ENCODE peak calls at places on chromosomes 6 and 20, in ten cellular contexts. C is CD8-positive, alpha-beta memory T cell; B is effector memory CD4-positive, alpha-beta T cell; Y is sigmoid colon; D is mesendoderm; P is neuronal stem cell; I is ovary; A is heart right ventricle; Q is right lobe of liver; G is PC-3. O is an unnamed sample. For H3K27me3, the result is how much of the 10 kb centered on the place peaks cover.

GRCh38 chr6:153553627-153554026 is 422.5 kb upstream of the RGS17 start:
- DNase-seq in C (no peak), B (no peak), Y (no peak), D (peak), P (peak), I (no peak), A (no peak), Q (no peak), G (peak), O (no peak)

GRCh38 chr6:150417899-150418824 is 49.4 kb downstream of the IYD start:
- DNase-seq in C (peak), B (no peak), Y (no peak), D (peak), P (peak), I (no peak), A (no peak), Q (no peak), G (peak), O (peak)

GRCh38 chr6:32148722-32149576 is 2.8 kb downstream of the PRRT1 start:
- DNase-seq in C (peak), B (peak), Y (no peak), D (peak), P (no peak), I (peak), A (peak), Q (peak), G (no peak), O (peak)

GRCh38 chr6:117206951-117207687 is 58.2 kb upstream of the VGLL2 start:
- DNase-seq in C (no peak), B (no peak), Y (no peak), D (peak), P (peak), I (no peak), A (peak), Q (no peak), G (peak), O (no peak)

GRCh38 chr6:43396408-43397149 is 27.1 kb upstream of the ZNF318 start:
- DNase-seq in C (no peak), B (no peak), Y (no peak), D (no peak), P (no peak), I (no peak), A (no peak), Q (no peak), G (peak), O (no peak)

GRCh38 chr20:38667417-38667956 is 56.8 kb upstream of the SLC32A1 start:
- DNase-seq in C (no peak), B (no peak), Y (no peak), D (no peak), P (no peak), I (no peak), A (no peak), Q (no peak), G (no peak), O (no peak)

GRCh38 chr6:82906951-82907350 is 158.7 kb downstream of the UBE3D start:
- DNase-seq in C (no peak), B (no peak), Y (no peak), D (peak), P (no peak), I (no peak), A (no peak), Q (no peak), G (peak), O (peak)

GRCh38 chr20:60246751-60247150 is 288.5 kb downstream of the CDH26 start:
- DNase-seq in C (no peak), B (no peak), Y (peak), D (no peak), P (no peak), I (no peak), A (no peak), Q (no peak), G (no peak), O (no peak)

DNA sequence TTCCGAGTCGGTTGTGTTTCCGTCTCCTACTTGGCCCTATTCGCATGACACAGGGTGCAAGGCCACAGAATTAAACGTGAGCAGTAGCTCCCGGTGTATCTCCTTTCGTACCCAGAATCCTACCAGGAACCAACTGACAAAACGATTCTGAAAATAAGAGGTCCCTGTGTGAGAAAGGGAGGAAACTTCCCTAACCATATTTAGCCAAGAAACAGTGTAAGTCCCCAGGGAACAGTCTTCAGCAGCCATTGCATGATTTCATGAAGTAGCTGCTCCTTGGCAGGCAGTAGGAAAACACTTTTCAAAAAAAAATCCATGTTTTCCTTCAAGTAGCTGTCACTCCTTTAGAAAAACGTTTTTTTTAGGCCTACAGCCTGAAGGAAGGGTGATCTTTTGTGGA is 46.9 kb downstream of the PDE10A start:
- DNase-seq in C (no peak), B (no peak), Y (no peak), D (no peak), P (no peak), I (no peak), A (no peak), Q (no peak), G (no peak), O (no peak)
- H3K4me3 ChIP-seq in C (no peak), B (no peak), Y (peak), D (no peak), P (no peak), I (peak), A (peak), Q (no peak), G (no peak), O (peak)

GRCh38 chr6:57305754-57306153 is 11.7 kb upstream of the PRIM2 start:
- DNase-seq in C (no peak), B (no peak), Y (no peak), D (no peak), P (no peak), I (no peak), A (no peak), Q (no peak), G (peak), O (no peak)
- H3K27ac ChIP-seq in C (no peak), B (no peak), Y (peak), D (no peak), P (no peak), I (peak), A (peak), Q (no peak), G (no peak), O (peak)

DNA sequence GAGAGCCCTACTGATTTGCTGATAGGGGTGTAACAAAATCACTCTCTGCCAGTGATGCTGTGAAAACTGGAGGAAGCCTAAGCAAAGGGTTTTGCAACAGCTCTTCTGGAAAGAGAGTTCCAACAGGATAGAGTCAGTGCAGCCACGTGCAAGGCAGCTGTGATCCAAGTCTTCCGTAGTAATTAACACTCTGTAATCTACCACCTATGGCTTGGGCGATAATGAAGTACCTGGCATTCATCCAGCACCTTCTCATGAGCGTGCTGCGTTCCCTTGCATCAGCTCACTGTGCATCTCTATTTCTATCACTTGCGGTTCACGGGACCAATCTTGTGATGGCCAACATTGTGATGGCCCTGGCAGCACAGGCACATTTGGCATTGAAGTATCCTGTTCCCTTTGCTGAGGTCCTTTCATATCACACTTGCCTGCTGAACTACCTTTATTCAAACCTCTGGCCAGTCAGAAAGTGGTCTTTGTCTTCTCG is 48.2 kb downstream of the IRF4 start:
- DNase-seq in C (no peak), B (no peak), Y (no peak), D (no peak), P (no peak), I (no peak), A (no peak), Q (no peak), G (no peak), O (no peak)
- H3K27me3 ChIP-seq in C (under half), B (under half), Y (under half), D (under half), P (under half), I (under half), A (under half), Q (under half), G (under half), O (under half)

DNA sequence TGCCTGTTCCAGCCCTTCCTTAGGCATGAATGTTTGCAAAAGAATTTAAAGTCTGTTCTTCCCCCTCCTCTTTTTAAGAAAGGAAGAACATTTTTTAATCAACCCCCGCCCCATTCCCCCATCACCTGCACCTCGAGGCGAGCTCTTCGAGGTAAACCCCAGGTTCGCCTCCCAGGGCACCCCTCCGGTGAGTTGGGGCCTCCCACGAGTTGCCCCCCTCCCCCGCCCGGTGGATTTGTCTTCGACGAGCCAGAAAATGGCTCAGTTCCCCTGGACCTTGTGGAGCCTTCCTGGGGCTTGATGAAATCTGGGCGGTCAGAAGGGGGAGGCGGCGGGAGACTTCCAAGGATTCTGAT is 256 bp upstream of the OVOL2 start:
- DNase-seq in C (no peak), B (no peak), Y (no peak), D (no peak), P (no peak), I (no peak), A (no peak), Q (no peak), G (no peak), O (no peak)
- H3K4me3 ChIP-seq in C (no peak), B (no peak), Y (no peak), D (no peak), P (no peak), I (no peak), A (no peak), Q (peak), G (peak), O (no peak)

GRCh38 chr6:159053781-159054398 is 9.1 kb upstream of the TAGAP start:
- DNase-seq in C (no peak), B (no peak), Y (no peak), D (no peak), P (no peak), I (no peak), A (no peak), Q (no peak), G (no peak), O (no peak)
- H3K27ac ChIP-seq in C (no peak), B (no peak), Y (no peak), D (no peak), P (no peak), I (no peak), A (no peak), Q (no peak), G (no peak), O (no peak)

GRCh38 chr20:63378626-63379025 is 17.5 kb upstream of the CHRNA4 start:
- DNase-seq in C (no peak), B (no peak), Y (no peak), D (peak), P (no peak), I (no peak), A (no peak), Q (no peak), G (no peak), O (no peak)
- H3K27me3 ChIP-seq in C (under half), B (under half), Y (under half), D (under half), P (under half), I (under half), A (half or more), Q (under half), G (under half), O (under half)

DNA sequence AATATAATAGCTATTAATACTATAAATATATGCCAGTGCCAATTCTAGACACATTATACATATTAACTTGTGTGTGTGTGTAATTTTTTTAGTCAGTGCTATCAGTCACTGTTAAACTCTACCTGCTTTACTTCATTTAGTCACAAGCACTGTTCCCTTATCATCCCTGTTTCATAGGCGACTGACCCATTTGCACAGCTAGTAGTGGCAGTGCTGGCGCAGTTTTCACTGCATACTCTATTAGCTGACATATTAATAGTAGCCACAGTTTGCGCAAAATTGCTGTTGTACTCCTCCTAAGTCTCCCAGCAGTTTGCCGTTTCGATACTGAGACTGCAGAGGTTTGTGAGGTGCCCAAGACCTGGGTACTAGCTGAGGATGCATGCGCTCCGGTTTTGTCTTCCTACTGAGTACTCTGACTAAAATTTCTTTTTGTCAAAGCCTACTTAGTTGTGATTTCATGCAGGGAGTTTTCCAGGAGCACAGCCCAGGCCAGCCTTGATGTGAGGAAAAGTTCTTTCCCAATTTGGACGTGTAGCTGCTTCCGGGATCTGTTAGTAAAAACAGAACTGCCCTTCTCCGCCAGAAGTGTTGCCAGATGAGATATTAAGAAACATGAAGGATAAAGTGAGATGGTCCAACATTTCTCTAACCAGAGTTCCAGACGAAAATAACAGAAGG is 5.6 kb downstream of the BAG2 start:
- DNase-seq in C (no peak), B (no peak), Y (peak), D (no peak), P (no peak), I (peak), A (peak), Q (no peak), G (no peak), O (peak)
- H3K4me3 ChIP-seq in C (no peak), B (no peak), Y (peak), D (no peak), P (no peak), I (peak), A (peak), Q (no peak), G (no peak), O (no peak)

DNA sequence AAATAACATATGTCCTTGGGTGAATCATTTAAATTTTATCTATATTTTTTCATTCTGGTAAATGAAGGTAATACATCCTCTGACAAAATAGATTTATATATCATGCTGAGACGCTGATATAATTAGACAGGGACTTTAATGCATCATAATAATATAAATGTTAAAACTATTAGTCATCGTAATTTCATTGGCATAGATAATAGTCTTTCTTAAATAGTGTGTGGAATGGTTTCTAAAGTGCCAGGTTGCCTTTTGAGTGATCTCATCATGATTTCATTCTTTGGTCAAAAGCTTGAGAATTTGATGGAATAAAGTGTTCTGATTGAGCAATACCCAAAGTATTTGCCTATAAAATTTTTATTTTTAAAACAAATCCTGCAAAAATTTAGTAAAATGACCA is 43.2 kb upstream of the BMP5 start:
- DNase-seq in C (no peak), B (no peak), Y (no peak), D (no peak), P (no peak), I (no peak), A (no peak), Q (no peak), G (peak), O (peak)
- H3K27ac ChIP-seq in C (no peak), B (no peak), Y (no peak), D (no peak), P (no peak), I (no peak), A (no peak), Q (no peak), G (peak), O (peak)

O was measured in osteoblast.